ENCODE peak calls at places on chromosomes 4 and X, in ten cellular contexts. W, R, D, B, M, N, A, H, J and I are unnamed samples.
A peak's percentile ranks its signal among the peaks of the same experiment; 100 is the strongest.

GRCh38 chr4:168723569-168723968 is 226.7 kb downstream of the PALLD start:
- DNase-seq in W (peak; percentile 34), R (no peak), D (no peak), B (no peak), M (peak; percentile 87), N (no peak), A (no peak), H (no peak), J (no peak), I (no peak)

GRCh38 chr4:8069102-8069752 is 89.4 kb downstream of the ABLIM2 start:
- DNase-seq in W (no peak), R (no peak), D (no peak), B (no peak), M (no peak), N (no peak), A (peak; percentile 41), H (no peak), J (no peak), I (no peak)

GRCh38 chr4:165027762-165028402 is 3.9 kb upstream of the TRIM60 start:
- DNase-seq in W (no peak), R (no peak), D (no peak), B (no peak), M (no peak), N (no peak), A (no peak), H (no peak), J (no peak), I (no peak)

GRCh38 chrX:153999359-154000037 is 20.2 kb downstream of the IRAK1 start:
- DNase-seq in W (no peak), R (no peak), D (no peak), B (no peak), M (no peak), N (no peak), A (no peak), H (peak; percentile 12), J (no peak), I (no peak)

GRCh38 chr4:104743141-104743748 is 248.6 kb upstream of the CXXC4 start:
- DNase-seq in W (no peak), R (no peak), D (no peak), B (no peak), M (no peak), N (no peak), A (no peak), H (no peak), J (no peak), I (no peak)

GRCh38 chr4:165326831-165327210 is 648 bp upstream of the MSMO1 start:
- DNase-seq in W (peak; percentile 48), R (no peak), D (no peak), B (no peak), M (no peak), N (no peak), A (no peak), H (peak; percentile 14), J (peak; percentile 36), I (no peak)

GRCh38 chrX:13658602-13659001 is 5.7 kb downstream of the TCEANC start:
- DNase-seq in W (peak; percentile 73), R (no peak), D (no peak), B (no peak), M (peak; percentile 74), N (peak; percentile 49), A (no peak), H (peak; percentile 75), J (no peak), I (no peak)

GRCh38 chrX:97294016-97294415 is 410.3 kb downstream of the RPA4 start:
- DNase-seq in W (no peak), R (no peak), D (no peak), B (no peak), M (no peak), N (no peak), A (no peak), H (peak; percentile 23), J (no peak), I (no peak)

GRCh38 chrX:137574102-137574783 is 8.3 kb downstream of the ZIC3 start:
- DNase-seq in W (peak; percentile 86), R (no peak), D (no peak), B (no peak), M (peak; percentile 81), N (no peak), A (no peak), H (no peak), J (peak; percentile 82), I (no peak)

GRCh38 chrX:154411322-154411980 is at the start of gene TAFAZZIN:
- DNase-seq in W (peak; percentile 55), R (peak; percentile 58), D (peak; percentile 35), B (peak; percentile 73), M (peak; percentile 44), N (peak; percentile 34), A (peak; percentile 90), H (peak; percentile 68), J (peak; percentile 60), I (peak; percentile 41)

GRCh38 chrX:87727615-87728014 is 210.0 kb downstream of the KLHL4 start:
- DNase-seq in W (no peak), R (no peak), D (no peak), B (no peak), M (no peak), N (no peak), A (no peak), H (no peak), J (no peak), I (no peak)

GRCh38 chr4:69070590-69070989 is 25.7 kb upstream of the UGT2B7 start:
- DNase-seq in W (no peak), R (no peak), D (no peak), B (no peak), M (no peak), N (no peak), A (no peak), H (no peak), J (no peak), I (no peak)

GRCh38 chr4:183618681-183619080 is 40.3 kb downstream of the RWDD4 start:
- DNase-seq in W (peak; percentile 41), R (no peak), D (no peak), B (peak; percentile 24), M (no peak), N (no peak), A (no peak), H (no peak), J (no peak), I (no peak)

GRCh38 chr4:102735578-102735977 is 25.2 kb downstream of the MANBA start:
- DNase-seq in W (no peak), R (no peak), D (no peak), B (no peak), M (no peak), N (no peak), A (no peak), H (peak; percentile 63), J (no peak), I (no peak)

GRCh38 chr4:102732678-102733445 is 27.9 kb downstream of the MANBA start:
- DNase-seq in W (no peak), R (no peak), D (no peak), B (no peak), M (no peak), N (no peak), A (no peak), H (no peak), J (no peak), I (no peak)

GRCh38 chr4:102734116-102734515 is 26.7 kb downstream of the MANBA start:
- DNase-seq in W (no peak), R (no peak), D (no peak), B (no peak), M (no peak), N (no peak), A (no peak), H (no peak), J (no peak), I (no peak)

GRCh38 chr4:102734591-102735385 is 26.0 kb downstream of the MANBA start:
- DNase-seq in W (peak; percentile 41), R (no peak), D (no peak), B (no peak), M (peak; percentile 15), N (no peak), A (no peak), H (peak; percentile 52), J (no peak), I (no peak)

GRCh38 chr4:102730968-102731533 is 29.7 kb downstream of the MANBA start:
- DNase-seq in W (no peak), R (no peak), D (no peak), B (no peak), M (no peak), N (no peak), A (no peak), H (no peak), J (peak; percentile 51), I (no peak)
- TF ChIP-seq CTCF in W (peak; percentile 26), R (no peak), D (no peak), B (no peak), M (peak; percentile 26), N (no peak), A (peak; percentile 5), H (peak; percentile 25), J (no peak), I (no peak)

DNA sequence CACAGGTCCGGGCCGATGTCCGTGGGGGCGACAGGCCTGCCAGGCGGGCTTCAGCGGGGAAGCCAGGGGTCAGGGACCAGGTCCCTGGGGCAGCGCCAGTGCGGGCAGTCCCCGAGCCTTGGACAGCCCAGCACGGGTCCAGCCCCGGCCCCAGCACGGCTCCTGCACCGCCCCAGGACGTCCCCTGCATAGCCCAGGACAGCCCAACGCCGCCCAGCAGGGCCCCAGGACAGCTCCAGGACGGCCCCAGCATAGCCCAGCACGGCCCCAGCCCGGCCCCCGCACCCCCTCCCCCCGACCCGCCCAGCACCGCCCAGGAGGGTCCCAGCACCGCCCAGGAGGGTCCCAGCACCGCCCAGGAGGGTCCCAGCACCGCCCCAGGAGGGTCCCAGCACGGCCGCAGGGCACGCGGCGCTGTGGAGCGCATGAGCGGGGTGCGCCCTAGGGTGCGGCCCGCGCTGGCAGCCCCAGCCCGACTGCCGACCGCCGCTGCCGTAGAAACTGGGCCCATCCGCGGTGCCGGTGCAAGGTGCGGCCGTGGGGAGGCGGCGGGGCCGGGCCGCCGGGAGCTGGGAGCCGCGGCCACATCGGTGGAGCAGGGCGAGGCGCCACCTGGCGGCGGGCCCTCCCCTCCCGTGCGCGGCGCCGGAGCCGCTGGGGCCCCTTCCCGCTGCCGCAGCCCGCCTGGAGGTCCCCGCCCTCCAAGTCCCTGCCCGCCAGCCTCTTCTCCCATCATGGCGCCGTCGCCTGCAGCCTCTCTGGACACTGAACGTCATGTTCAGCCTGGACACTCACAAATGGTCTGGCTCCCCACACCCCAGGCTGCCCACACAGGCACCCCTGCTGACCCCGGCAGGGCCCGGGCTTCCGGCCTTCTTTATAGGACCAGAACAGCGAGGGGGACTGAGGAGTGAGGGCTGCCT is 106.8 kb upstream of the NKX1-1 start:
- DNase-seq in W (peak; percentile 39), R (peak; percentile 42), D (peak; percentile 68), B (peak; percentile 29), M (no peak), N (no peak), A (peak; percentile 73), H (peak; percentile 41), J (peak; percentile 78), I (peak; percentile 76)
- TF ChIP-seq CTCF in W (peak; percentile 36), R (peak; percentile 37), D (peak; percentile 91), B (no peak), M (peak; percentile 34), N (peak; percentile 72), A (peak; percentile 46), H (peak; percentile 49), J (peak; percentile 76), I (peak; percentile 79)

GRCh38 chr4:182089326-182089725 is 153.9 kb upstream of the TENM3 start:
- DNase-seq in W (peak; percentile 33), R (no peak), D (no peak), B (no peak), M (no peak), N (no peak), A (no peak), H (peak; percentile 13), J (peak; percentile 21), I (no peak)
- TF ChIP-seq CTCF in W (peak; percentile 49), R (no peak), D (peak; percentile 68), B (no peak), M (no peak), N (no peak), A (no peak), H (peak; percentile 59), J (peak; percentile 41), I (peak; percentile 49)

GRCh38 chr4:187321741-187322140 is 598.1 kb upstream of the FAT1 start:
- DNase-seq in W (peak; percentile 13), R (no peak), D (no peak), B (no peak), M (peak; percentile 51), N (no peak), A (no peak), H (no peak), J (no peak), I (no peak)
- TF ChIP-seq CTCF in W (no peak), R (no peak), D (no peak), B (no peak), M (no peak), N (no peak), A (no peak), H (no peak), J (no peak), I (no peak)